ENCODE peak calls at places on chromosomes 7 and 10, in eight cellular contexts. J is cardiac septum; C is activated T-cell treated with anti-CD3 and anti-CD28 coated beads for 24 hours; H is iPS DF 6.9; I is stimulated activated CD8-positive, alpha-beta memory T cell treated with anti-CD3 and anti-CD28 coated beads, Interleukin-4, amount 100 ng/mL, for 24 hours; N is GM04504; O is transverse colon; D is hepatic stellate cell. T is an unnamed sample.

GRCh38 chr7:94375713-94376112 is 19.0 kb upstream of the COL1A2 start:
- DNase-seq in J (no peak), C (no peak), H (no peak), I (no peak), N (peak), O (no peak), D (peak), T (peak)

GRCh38 chr7:117325836-117326235 is 3.0 kb upstream of the WNT2 start:
- DNase-seq in J (no peak), C (no peak), H (no peak), I (no peak), N (no peak), O (no peak), D (no peak), T (no peak)

GRCh38 chr7:35613150-35613549 is 81.8 kb downstream of the HERPUD2 start:
- DNase-seq in J (no peak), C (no peak), H (no peak), I (no peak), N (no peak), O (no peak), D (no peak), T (no peak)

GRCh38 chr7:1403844-1404404 is 55.3 kb downstream of the MICALL2 start:
- DNase-seq in J (no peak), C (no peak), H (no peak), I (no peak), N (no peak), O (no peak), D (peak), T (peak)

GRCh38 chr7:143393267-143394041 is 12.3 kb downstream of the ZYX start:
- DNase-seq in J (no peak), C (no peak), H (no peak), I (no peak), N (no peak), O (no peak), D (no peak), T (no peak)

GRCh38 chr7:87234949-87235348 is 15.4 kb upstream of the TMEM243 start:
- DNase-seq in J (no peak), C (no peak), H (no peak), I (no peak), N (no peak), O (no peak), D (peak), T (no peak)

GRCh38 chr7:112427984-112428383 is 22.3 kb upstream of the IFRD1 start:
- DNase-seq in J (no peak), C (no peak), H (no peak), I (no peak), N (no peak), O (no peak), D (no peak), T (no peak)

GRCh38 chr10:95350212-95350829 is 59.5 kb upstream of the PDLIM1 start:
- DNase-seq in J (no peak), C (no peak), H (no peak), I (no peak), N (no peak), O (no peak), D (no peak), T (no peak)

GRCh38 chr10:89465196-89465595 is 50.8 kb downstream of the IFIT5 start:
- DNase-seq in J (no peak), C (no peak), H (no peak), I (no peak), N (no peak), O (no peak), D (no peak), T (no peak)

GRCh38 chr7:73436031-73436929 is 2.7 kb downstream of the FZD9 start:
- DNase-seq in J (no peak), C (no peak), H (no peak), I (no peak), N (no peak), O (no peak), D (no peak), T (peak)

GRCh38 chr10:17175551-17175950 is 25.9 kb downstream of the TRDMT1 start:
- DNase-seq in J (no peak), C (no peak), H (no peak), I (no peak), N (peak), O (no peak), D (peak), T (no peak)

GRCh38 chr7:3285652-3286051 is 15.4 kb upstream of the SDK1 start:
- DNase-seq in J (no peak), C (no peak), H (no peak), I (no peak), N (no peak), O (no peak), D (no peak), T (no peak)

GRCh38 chr10:1809139-1809755 is 71.9 kb upstream of the ADARB2 start:
- DNase-seq in J (no peak), C (no peak), H (no peak), I (no peak), N (no peak), O (no peak), D (no peak), T (no peak)

GRCh38 chr10:60335708-60336107 is 54.0 kb downstream of the ANK3 start:
- DNase-seq in J (no peak), C (no peak), H (no peak), I (no peak), N (no peak), O (no peak), D (no peak), T (no peak)

GRCh38 chr10:125194814-125195213 is 34.5 kb upstream of the CTBP2 start:
- DNase-seq in J (no peak), C (no peak), H (no peak), I (no peak), N (no peak), O (no peak), D (no peak), T (no peak)

GRCh38 chr7:79376297-79377025 is 77.0 kb downstream of the MAGI2 start:
- DNase-seq in J (no peak), C (no peak), H (no peak), I (no peak), N (no peak), O (no peak), D (no peak), T (no peak)

GRCh38 chr7:1705856-1706255 is 35.8 kb downstream of the ELFN1 start:
- DNase-seq in J (peak), C (no peak), H (no peak), I (no peak), N (no peak), O (no peak), D (no peak), T (no peak)

GRCh38 chr7:47804767-47805545 is 143.3 kb downstream of the PKD1L1 start:
- DNase-seq in J (no peak), C (no peak), H (no peak), I (no peak), N (no peak), O (no peak), D (no peak), T (no peak)

GRCh38 chr7:67401492-67401891 is 404.9 kb downstream of the TYW1 start:
- DNase-seq in J (no peak), C (no peak), H (no peak), I (no peak), N (no peak), O (no peak), D (no peak), T (no peak)

GRCh38 chr10:43781480-43782361 is 133.0 kb upstream of the ZNF32 start:
- DNase-seq in J (no peak), C (peak), H (no peak), I (peak), N (no peak), O (no peak), D (peak), T (no peak)

GRCh38 chr7:108348913-108349312 is 107.3 kb downstream of the NRCAM start:
- DNase-seq in J (no peak), C (no peak), H (no peak), I (no peak), N (no peak), O (no peak), D (peak), T (no peak)

T was measured in H54.